ENCODE peak calls at places on chromosome 1, in five cellular contexts. One of them, this sample, is unnamed.

GRCh38 chr1:181087400-181087901 is 1.0 kb upstream of the IER5 start:
- DNase-seq in lower lobe of right lung: no peak
- DNase-seq in B cell: peak
- DNase-seq in bronchial epithelial cell: no peak
- DNase-seq in endothelial cell: no peak
- DNase-seq in this sample: peak

GRCh38 chr1:92817137-92817697 is 14.6 kb upstream of the RPL5 start:
- DNase-seq in lower lobe of right lung: no peak
- DNase-seq in bronchial epithelial cell: no peak
- DNase-seq in B cell: no peak
- DNase-seq in endothelial cell: no peak
- DNase-seq in this sample: no peak

GRCh38 chr1:158371188-158371953 is 17.7 kb downstream of the CD1E start:
- DNase-seq in lower lobe of right lung: no peak
- DNase-seq in B cell: no peak
- DNase-seq in endothelial cell: no peak
- DNase-seq in bronchial epithelial cell: peak
- DNase-seq in this sample: peak

GRCh38 chr1:178528219-178528962 is 15.5 kb downstream of the TEX35 start:
- DNase-seq in lower lobe of right lung: no peak
- DNase-seq in bronchial epithelial cell: no peak
- DNase-seq in endothelial cell: no peak
- DNase-seq in B cell: no peak
- DNase-seq in this sample: no peak

GRCh38 chr1:218591966-218592365 is 246.8 kb downstream of the TGFB2 start:
- DNase-seq in lower lobe of right lung: no peak
- DNase-seq in B cell: no peak
- DNase-seq in endothelial cell: no peak
- DNase-seq in bronchial epithelial cell: peak
- DNase-seq in this sample: no peak

GRCh38 chr1:99005142-99005491 is 456 bp upstream of the PLPPR5 start:
- DNase-seq in endothelial cell: peak
- DNase-seq in B cell: no peak
- DNase-seq in lower lobe of right lung: no peak
- DNase-seq in bronchial epithelial cell: no peak
- DNase-seq in this sample: no peak

GRCh38 chr1:113742515-113742914 is 16.8 kb downstream of the PHTF1 start:
- DNase-seq in B cell: no peak
- DNase-seq in lower lobe of right lung: no peak
- DNase-seq in endothelial cell: no peak
- DNase-seq in bronchial epithelial cell: no peak
- DNase-seq in this sample: no peak

GRCh38 chr1:214067853-214068703 is 80.3 kb downstream of the PROX1 start:
- DNase-seq in bronchial epithelial cell: no peak
- DNase-seq in endothelial cell: no peak
- DNase-seq in B cell: no peak
- DNase-seq in lower lobe of right lung: no peak
- DNase-seq in this sample: no peak

GRCh38 chr1:30399026-30399425 is 324.4 kb downstream of the MATN1 start:
- DNase-seq in endothelial cell: no peak
- DNase-seq in bronchial epithelial cell: no peak
- DNase-seq in B cell: no peak
- DNase-seq in lower lobe of right lung: no peak
- DNase-seq in this sample: no peak

GRCh38 chr1:31040038-31040437 is 25.5 kb downstream of the PUM1 start:
- DNase-seq in B cell: no peak
- DNase-seq in endothelial cell: no peak
- DNase-seq in lower lobe of right lung: no peak
- DNase-seq in bronchial epithelial cell: no peak
- DNase-seq in this sample: no peak

GRCh38 chr1:233477359-233477758 is 136.5 kb upstream of the KCNK1 start:
- DNase-seq in endothelial cell: no peak
- DNase-seq in bronchial epithelial cell: peak
- DNase-seq in B cell: no peak
- DNase-seq in lower lobe of right lung: no peak
- DNase-seq in this sample: no peak
- TF ChIP-seq CTCF in endothelial cell: no peak
- TF ChIP-seq CTCF in bronchial epithelial cell: peak
- TF ChIP-seq CTCF in B cell: no peak
- TF ChIP-seq CTCF in lower lobe of right lung: no peak
- TF ChIP-seq CTCF in this sample: no peak

GRCh38 chr1:234409328-234409727 is 36.1 kb downstream of the COA6 start:
- DNase-seq in B cell: no peak
- DNase-seq in lower lobe of right lung: no peak
- DNase-seq in endothelial cell: no peak
- DNase-seq in bronchial epithelial cell: no peak
- DNase-seq in this sample: no peak
- TF ChIP-seq CTCF in B cell: no peak
- TF ChIP-seq CTCF in lower lobe of right lung: no peak
- TF ChIP-seq CTCF in endothelial cell: no peak
- TF ChIP-seq CTCF in bronchial epithelial cell: no peak
- TF ChIP-seq CTCF in this sample: no peak

DNA sequence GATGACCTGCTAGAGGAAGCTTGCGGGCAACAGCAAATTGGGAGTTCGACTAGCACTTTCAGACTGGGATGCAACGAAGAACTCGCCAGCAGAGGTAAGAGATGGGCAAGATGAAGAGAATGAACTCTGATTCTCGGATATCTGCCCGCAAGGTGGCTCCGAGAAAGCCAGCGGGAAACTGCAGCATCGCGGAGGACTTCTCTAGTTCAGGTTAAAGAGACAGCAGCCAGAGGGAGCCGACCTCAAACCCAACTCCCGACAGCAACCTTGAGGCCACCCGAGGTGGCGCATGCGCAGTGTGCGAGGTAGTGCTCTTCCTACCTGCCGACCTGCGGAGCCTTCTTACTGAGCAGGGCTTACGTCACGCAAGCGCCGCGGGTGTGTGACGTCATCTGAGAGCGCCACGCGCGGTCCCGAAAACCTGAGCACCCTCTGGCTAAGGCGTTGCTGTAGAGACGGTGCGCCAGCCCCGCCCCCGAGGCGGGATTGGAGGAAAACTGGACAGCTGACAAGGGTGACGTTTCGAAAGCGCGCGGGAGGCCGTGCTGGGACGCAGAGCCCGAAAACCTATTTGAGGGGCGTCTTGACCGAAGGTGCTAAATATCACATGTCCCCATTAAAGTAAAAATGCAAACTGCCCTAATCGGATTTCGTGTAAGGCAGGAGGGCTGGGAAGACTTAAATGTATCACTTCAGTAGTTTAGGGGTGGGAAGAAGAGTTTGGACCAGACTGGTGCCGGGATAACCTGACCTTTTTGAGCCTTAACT is 110.5 kb upstream of the SLC25A33 start:
- DNase-seq in B cell: peak
- DNase-seq in bronchial epithelial cell: peak
- DNase-seq in lower lobe of right lung: peak
- DNase-seq in endothelial cell: peak
- DNase-seq in this sample: peak
- TF ChIP-seq CTCF in B cell: peak
- TF ChIP-seq CTCF in bronchial epithelial cell: peak
- TF ChIP-seq CTCF in lower lobe of right lung: peak
- TF ChIP-seq CTCF in endothelial cell: no peak
- TF ChIP-seq CTCF in this sample: no peak

GRCh38 chr1:168235548-168235885 is 9.7 kb downstream of the SFT2D2 start:
- DNase-seq in B cell: no peak
- DNase-seq in lower lobe of right lung: no peak
- DNase-seq in bronchial epithelial cell: no peak
- DNase-seq in endothelial cell: no peak
- DNase-seq in this sample: no peak
- TF ChIP-seq CTCF in B cell: peak
- TF ChIP-seq CTCF in lower lobe of right lung: no peak
- TF ChIP-seq CTCF in bronchial epithelial cell: no peak
- TF ChIP-seq CTCF in endothelial cell: peak
- TF ChIP-seq CTCF in this sample: no peak

DNA sequence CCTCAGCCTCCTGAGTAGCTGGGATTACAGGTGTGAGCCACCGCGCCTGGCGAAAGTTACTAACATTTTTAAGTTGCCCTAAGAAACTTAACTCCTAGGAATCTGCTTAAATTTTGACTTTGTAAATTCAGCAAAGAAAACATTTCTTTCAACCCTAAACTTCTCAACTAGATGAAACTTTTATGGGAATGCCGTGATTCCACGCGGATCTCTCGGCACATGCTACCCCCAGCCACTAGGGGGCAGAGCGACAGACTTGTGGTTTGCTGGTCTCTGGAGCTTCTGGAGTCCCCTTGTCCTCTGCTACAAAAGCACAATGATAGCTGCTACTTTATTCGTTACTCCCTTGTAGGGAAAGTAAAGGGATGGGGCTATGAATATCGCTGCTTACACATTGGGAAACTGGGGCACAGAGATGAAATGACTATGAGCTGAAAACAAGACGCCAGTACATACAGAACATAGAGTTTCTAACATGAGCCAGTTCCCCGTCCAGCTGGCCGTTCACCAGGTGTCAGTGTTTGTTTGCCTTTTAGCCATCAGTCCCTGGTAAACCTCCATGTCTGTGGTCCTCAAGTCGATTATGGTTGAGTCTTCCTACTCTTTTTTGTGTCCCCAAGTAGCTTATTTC is 114.7 kb downstream of the PBX1 start:
- DNase-seq in bronchial epithelial cell: no peak
- DNase-seq in endothelial cell: peak
- DNase-seq in B cell: no peak
- DNase-seq in lower lobe of right lung: no peak
- DNase-seq in this sample: no peak
- TF ChIP-seq CTCF in bronchial epithelial cell: peak
- TF ChIP-seq CTCF in endothelial cell: peak
- TF ChIP-seq CTCF in B cell: no peak
- TF ChIP-seq CTCF in lower lobe of right lung: peak
- TF ChIP-seq CTCF in this sample: no peak

GRCh38 chr1:53450225-53450624 is 9.0 kb upstream of the DMRTB1 start:
- DNase-seq in endothelial cell: no peak
- DNase-seq in lower lobe of right lung: no peak
- DNase-seq in B cell: no peak
- DNase-seq in bronchial epithelial cell: no peak
- DNase-seq in this sample: no peak
- TF ChIP-seq CTCF in endothelial cell: peak
- TF ChIP-seq CTCF in lower lobe of right lung: peak
- TF ChIP-seq CTCF in B cell: no peak
- TF ChIP-seq CTCF in bronchial epithelial cell: peak
- TF ChIP-seq CTCF in this sample: no peak

GRCh38 chr1:56965916-56966697 is at the start of gene C8B:
- DNase-seq in lower lobe of right lung: no peak
- DNase-seq in B cell: no peak
- DNase-seq in bronchial epithelial cell: no peak
- DNase-seq in endothelial cell: no peak
- DNase-seq in this sample: no peak

GRCh38 chr1:56967355-56967754 is 1.5 kb upstream of the C8B start:
- DNase-seq in endothelial cell: no peak
- DNase-seq in lower lobe of right lung: no peak
- DNase-seq in B cell: no peak
- DNase-seq in bronchial epithelial cell: no peak
- DNase-seq in this sample: no peak

GRCh38 chr1:56966698-56966999 is 834 bp upstream of the C8B start:
- DNase-seq in B cell: no peak
- DNase-seq in bronchial epithelial cell: no peak
- DNase-seq in endothelial cell: no peak
- DNase-seq in lower lobe of right lung: no peak
- DNase-seq in this sample: no peak

GRCh38 chr1:56968878-56969495 is 3.2 kb upstream of the C8B start:
- DNase-seq in B cell: no peak
- DNase-seq in bronchial epithelial cell: peak
- DNase-seq in lower lobe of right lung: no peak
- DNase-seq in endothelial cell: no peak
- DNase-seq in this sample: no peak

DNA sequence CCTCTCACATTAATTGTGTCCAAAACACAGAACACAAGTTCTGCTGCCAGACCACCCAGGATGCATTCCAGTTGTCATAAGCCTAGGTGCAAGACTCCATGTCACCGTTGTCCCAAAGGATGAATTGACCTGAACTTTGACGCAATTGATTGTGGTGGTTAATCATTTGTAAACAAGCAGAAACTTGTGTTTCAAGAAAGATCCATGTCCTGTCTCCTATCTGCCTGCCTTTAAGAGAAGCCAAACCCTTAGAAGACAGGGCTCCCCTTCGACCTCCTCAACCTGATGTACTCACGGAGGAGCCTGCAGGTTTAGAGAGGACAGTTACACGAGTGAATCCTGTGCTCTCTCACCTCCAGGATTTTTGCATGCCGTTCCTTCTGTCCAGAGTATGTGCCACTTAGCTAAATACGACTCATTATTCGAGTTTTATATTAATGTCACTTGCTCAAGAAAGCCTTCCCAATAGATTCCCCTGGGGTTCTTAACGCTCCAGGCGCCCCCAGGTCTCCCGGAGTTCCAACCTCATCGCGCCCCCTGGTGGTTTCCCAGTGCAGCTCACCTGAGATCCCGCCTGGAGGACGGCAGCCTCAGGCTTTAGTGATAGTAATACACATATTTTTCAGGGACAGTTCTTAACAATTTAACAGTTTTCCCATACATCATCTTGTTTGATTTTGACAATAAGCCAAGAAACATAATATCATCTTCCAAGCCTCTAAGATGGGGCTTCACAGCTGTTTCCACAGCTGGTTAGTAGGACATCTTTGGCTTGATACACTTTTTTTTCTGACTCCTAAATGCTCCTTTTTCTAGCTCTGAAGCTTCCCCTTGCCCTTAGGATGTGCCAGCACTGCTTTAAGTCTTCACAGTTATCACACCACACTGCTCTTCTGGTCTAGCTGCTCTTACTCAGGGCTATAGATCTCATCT is 2.4 kb upstream of the C8B start:
- DNase-seq in lower lobe of right lung: peak
- DNase-seq in bronchial epithelial cell: peak
- DNase-seq in endothelial cell: peak
- DNase-seq in B cell: no peak
- DNase-seq in this sample: peak
- TF ChIP-seq CTCF in lower lobe of right lung: peak
- TF ChIP-seq CTCF in bronchial epithelial cell: no peak
- TF ChIP-seq CTCF in endothelial cell: peak
- TF ChIP-seq CTCF in B cell: no peak
- TF ChIP-seq CTCF in this sample: no peak

GRCh38 chr1:240030236-240030635 is 61.4 kb upstream of the FMN2 start:
- DNase-seq in bronchial epithelial cell: no peak
- DNase-seq in lower lobe of right lung: no peak
- DNase-seq in endothelial cell: no peak
- DNase-seq in B cell: no peak
- DNase-seq in this sample: no peak

GRCh38 chr1:240031414-240031813 is 60.3 kb upstream of the FMN2 start:
- DNase-seq in bronchial epithelial cell: no peak
- DNase-seq in B cell: no peak
- DNase-seq in endothelial cell: no peak
- DNase-seq in lower lobe of right lung: no peak
- DNase-seq in this sample: no peak

GRCh38 chr1:240033406-240033805 is 58.3 kb upstream of the FMN2 start:
- DNase-seq in lower lobe of right lung: no peak
- DNase-seq in bronchial epithelial cell: no peak
- DNase-seq in endothelial cell: no peak
- DNase-seq in B cell: no peak
- DNase-seq in this sample: no peak

GRCh38 chr1:240029418-240029817 is 62.3 kb upstream of the FMN2 start:
- DNase-seq in B cell: no peak
- DNase-seq in bronchial epithelial cell: no peak
- DNase-seq in endothelial cell: no peak
- DNase-seq in lower lobe of right lung: no peak
- DNase-seq in this sample: no peak

DNA sequence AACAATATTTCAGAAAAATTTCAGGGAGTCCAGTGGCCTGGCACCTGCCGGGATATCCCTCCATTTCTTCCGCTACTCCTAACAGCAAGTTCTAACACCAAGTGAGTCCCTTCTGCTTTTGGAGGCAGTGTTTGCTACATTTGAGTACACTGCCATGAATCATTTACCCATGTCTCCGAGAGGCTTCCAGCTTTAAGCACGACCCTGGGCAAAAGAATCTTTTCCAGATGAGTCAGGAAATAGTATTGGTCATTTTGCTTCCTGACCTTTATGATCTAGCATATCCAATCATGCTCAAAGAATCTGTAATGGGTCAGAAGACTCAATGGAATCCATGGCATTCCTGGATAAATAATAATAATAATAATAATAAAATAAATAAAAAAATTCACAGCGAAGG is 60.7 kb upstream of the FMN2 start:
- DNase-seq in lower lobe of right lung: no peak
- DNase-seq in endothelial cell: no peak
- DNase-seq in bronchial epithelial cell: peak
- DNase-seq in B cell: no peak
- DNase-seq in this sample: no peak
- TF ChIP-seq CTCF in lower lobe of right lung: no peak
- TF ChIP-seq CTCF in endothelial cell: no peak
- TF ChIP-seq CTCF in bronchial epithelial cell: no peak
- TF ChIP-seq CTCF in B cell: no peak
- TF ChIP-seq CTCF in this sample: no peak

This sample was measured in GM10248.